ENCODE peak calls at places on chromosomes 12 and 14, in four cellular contexts. One of them, this sample, is unnamed.
A peak's percentile ranks its signal among the peaks of the same experiment; 100 is the strongest.

GRCh38 chr12:114167431-114167830 is 201.3 kb upstream of the RBM19 start:
- DNase-seq in neuronal stem cell: no peak
- DNase-seq in Panc1: no peak
- DNase-seq in psoas muscle: no peak
- DNase-seq in this sample: no peak

GRCh38 chr14:95482967-95483842 is 33.2 kb downstream of the SYNE3 start:
- DNase-seq in neuronal stem cell: no peak
- DNase-seq in Panc1: no peak
- DNase-seq in psoas muscle: peak; percentile 83
- DNase-seq in this sample: peak; percentile 91

GRCh38 chr12:53453953-53454640 is 2.2 kb downstream of the PCBP2 start:
- DNase-seq in neuronal stem cell: no peak
- DNase-seq in Panc1: no peak
- DNase-seq in psoas muscle: no peak
- DNase-seq in this sample: no peak

GRCh38 chr12:6970096-6970527 is 352 bp downstream of the PHB2 start:
- DNase-seq in neuronal stem cell: no peak
- DNase-seq in Panc1: no peak
- DNase-seq in psoas muscle: no peak
- DNase-seq in this sample: no peak

GRCh38 chr14:35653045-35653444 is 119.1 kb downstream of the INSM2 start:
- DNase-seq in neuronal stem cell: no peak
- DNase-seq in Panc1: no peak
- DNase-seq in psoas muscle: no peak
- DNase-seq in this sample: no peak

GRCh38 chr14:39025810-39026627 is 77.0 kb downstream of the SEC23A start:
- DNase-seq in neuronal stem cell: no peak
- DNase-seq in Panc1: no peak
- DNase-seq in psoas muscle: no peak
- DNase-seq in this sample: no peak

GRCh38 chr12:75389706-75390105 is 1.2 kb upstream of the GLIPR1L2 start:
- DNase-seq in neuronal stem cell: no peak
- DNase-seq in Panc1: no peak
- DNase-seq in psoas muscle: no peak
- DNase-seq in this sample: no peak

GRCh38 chr14:99820702-99821331 is 27.6 kb downstream of the EML1 start:
- DNase-seq in neuronal stem cell: no peak
- DNase-seq in Panc1: no peak
- DNase-seq in psoas muscle: no peak
- DNase-seq in this sample: no peak

GRCh38 chr12:25730489-25731349 is 177.6 kb upstream of the LMNTD1 start:
- DNase-seq in neuronal stem cell: no peak
- DNase-seq in Panc1: no peak
- DNase-seq in psoas muscle: no peak
- DNase-seq in this sample: no peak

GRCh38 chr14:60331201-60332045 is 82.4 kb downstream of the PPM1A start:
- DNase-seq in neuronal stem cell: peak; percentile 88
- DNase-seq in Panc1: peak; percentile 43
- DNase-seq in psoas muscle: peak; percentile 50
- DNase-seq in this sample: peak; percentile 63
- H3K27ac ChIP-seq in neuronal stem cell: no peak overlapping the region
- H3K27ac ChIP-seq in Panc1: peak overlapping the region; percentile 39
- H3K27ac ChIP-seq in psoas muscle: no peak overlapping the region
- H3K27ac ChIP-seq in this sample: no peak overlapping the region

DNA sequence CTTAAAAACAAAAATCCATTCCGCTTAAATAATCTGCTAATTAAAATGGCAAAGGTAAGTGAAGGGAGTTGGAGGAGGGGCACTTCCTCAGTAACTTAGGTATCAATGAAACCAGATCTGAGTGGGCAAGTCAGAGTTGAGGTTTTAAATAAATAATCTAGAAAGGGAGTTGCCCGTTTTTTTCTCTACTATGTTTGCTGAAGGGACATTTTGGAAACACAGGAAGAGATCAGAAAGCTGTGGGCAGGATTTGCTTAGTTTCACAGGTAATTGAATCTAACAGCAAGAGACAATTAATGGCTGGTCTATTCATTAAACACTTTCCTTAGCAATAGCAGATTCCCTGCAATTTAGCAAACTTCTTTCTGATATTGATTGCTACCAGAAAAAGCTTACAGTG is 186.0 kb upstream of the ABCD2 start:
- DNase-seq in neuronal stem cell: no peak
- DNase-seq in Panc1: no peak
- DNase-seq in psoas muscle: no peak
- DNase-seq in this sample: no peak
- H3K4me3 ChIP-seq in neuronal stem cell: no peak overlapping the region
- H3K4me3 ChIP-seq in Panc1: no peak overlapping the region
- H3K4me3 ChIP-seq in psoas muscle: no peak overlapping the region
- H3K4me3 ChIP-seq in this sample: no peak overlapping the region

DNA sequence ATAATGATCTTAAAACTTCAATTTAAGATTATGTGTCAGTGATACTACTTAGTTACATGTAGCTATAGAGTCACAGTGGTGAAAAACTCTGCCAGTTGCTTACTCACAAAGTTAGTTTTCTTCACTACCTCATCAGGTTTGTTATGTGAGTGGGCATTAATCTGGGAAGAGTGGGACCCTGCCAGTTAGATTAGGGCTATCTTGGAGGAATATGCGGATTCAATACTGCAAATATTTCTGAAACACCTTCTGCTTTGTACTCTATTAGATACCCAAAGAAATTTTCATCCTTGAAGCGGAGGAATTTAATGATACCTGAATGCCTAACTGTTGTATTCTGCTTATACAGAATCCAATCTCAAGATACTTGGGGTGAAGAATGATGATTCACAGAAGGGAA is 25.1 kb downstream of the ZNF268 start:
- DNase-seq in neuronal stem cell: no peak
- DNase-seq in Panc1: no peak
- DNase-seq in psoas muscle: no peak
- DNase-seq in this sample: no peak
- H3K9me3 ChIP-seq in neuronal stem cell: peaks cover 87% of the 10 kb centered on the region
- H3K9me3 ChIP-seq in Panc1: peaks cover 70% of the 10 kb centered on the region
- H3K9me3 ChIP-seq in psoas muscle: peaks cover 99% of the 10 kb centered on the region
- H3K9me3 ChIP-seq in this sample: peaks cover 36% of the 10 kb centered on the region

GRCh38 chr12:56159482-56160105 is 1.4 kb downstream of the MYL6 start:
- DNase-seq in neuronal stem cell: no peak
- DNase-seq in Panc1: no peak
- DNase-seq in psoas muscle: no peak
- DNase-seq in this sample: no peak
- H3K27ac ChIP-seq in neuronal stem cell: no peak overlapping the region
- H3K27ac ChIP-seq in Panc1: peak overlapping the region; percentile 88
- H3K27ac ChIP-seq in psoas muscle: peak overlapping the region; percentile 94
- H3K27ac ChIP-seq in this sample: peak overlapping the region; percentile 1

GRCh38 chr12:125983784-125984510 is 918.7 kb downstream of the AACS start:
- DNase-seq in neuronal stem cell: peak; percentile 76
- DNase-seq in Panc1: no peak
- DNase-seq in psoas muscle: no peak
- DNase-seq in this sample: no peak

GRCh38 chr12:125988545-125988944 is 923.3 kb downstream of the AACS start:
- DNase-seq in neuronal stem cell: no peak
- DNase-seq in Panc1: no peak
- DNase-seq in psoas muscle: no peak
- DNase-seq in this sample: no peak

GRCh38 chr12:125981610-125982253 is 916.5 kb downstream of the AACS start:
- DNase-seq in neuronal stem cell: no peak
- DNase-seq in Panc1: no peak
- DNase-seq in psoas muscle: no peak
- DNase-seq in this sample: no peak

DNA sequence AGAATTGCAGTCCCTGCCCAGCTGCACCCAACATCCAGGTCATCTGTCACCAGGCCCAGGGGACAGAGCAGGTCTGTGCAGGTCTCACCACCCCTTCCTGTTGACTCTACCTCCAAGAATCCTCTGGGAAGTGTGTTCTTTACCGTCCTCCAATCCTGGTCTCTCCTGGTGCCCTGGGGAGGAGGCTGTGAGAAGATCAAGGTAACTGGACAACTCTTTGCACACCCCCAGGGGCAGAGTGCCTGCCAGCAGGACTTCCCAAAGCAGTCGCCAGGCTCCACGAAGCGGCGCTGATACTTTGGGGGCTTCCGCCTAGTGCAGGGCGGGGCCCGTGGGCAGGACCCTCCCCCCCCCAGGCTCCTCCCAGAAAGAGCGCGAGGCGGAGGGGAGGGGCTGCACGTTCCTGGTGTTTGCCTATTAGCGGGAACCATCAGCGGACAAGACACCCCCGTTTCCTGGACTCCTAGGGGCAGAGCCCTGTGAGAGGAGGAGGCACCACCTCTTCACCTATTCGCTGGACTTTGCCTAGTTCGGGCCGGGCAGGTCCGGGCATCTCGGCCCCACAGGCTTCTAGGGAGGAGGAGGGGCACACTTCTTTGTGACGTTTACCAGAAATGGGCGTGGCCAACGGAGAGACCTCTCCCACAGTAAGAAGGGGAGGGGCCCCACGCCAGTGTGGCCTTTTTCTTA is 918.0 kb downstream of the AACS start:
- DNase-seq in neuronal stem cell: peak; percentile 95
- DNase-seq in Panc1: no peak
- DNase-seq in psoas muscle: no peak
- DNase-seq in this sample: peak; percentile 77
- H3K4me3 ChIP-seq in neuronal stem cell: peak overlapping the region; percentile 92
- H3K4me3 ChIP-seq in Panc1: peak overlapping the region; percentile 27
- H3K4me3 ChIP-seq in psoas muscle: peak overlapping the region; percentile 39
- H3K4me3 ChIP-seq in this sample: peak overlapping the region; percentile 32